ENCODE peak calls at places on chromosomes 16 and 17, in ten cellular contexts. Q, X, M, O, G, L, R, B, A and Y are unnamed samples.

GRCh38 chr16:19749571-19750080 is 31.6 kb downstream of the IQCK start:
- DNase-seq in Q (no peak), B (no peak), R (no peak), X (no peak), L (no peak), G (no peak), M (no peak), A (no peak), O (no peak), Y (no peak)

GRCh38 chr17:69854381-69854780 is 220.6 kb upstream of the KCNJ16 start:
- DNase-seq in R (no peak), M (no peak), A (no peak), X (no peak), B (no peak), O (no peak), G (no peak), L (no peak), Q (no peak), Y (no peak)

GRCh38 chr16:17173134-17173729 is 297.5 kb downstream of the XYLT1 start:
- DNase-seq in A (no peak), R (peak; percentile 31), B (peak; percentile 5), L (peak; percentile 60), Q (peak; percentile 85), O (peak; percentile 13), X (no peak), G (no peak), M (no peak), Y (no peak)

GRCh38 chr17:4329838-4330237 is 36.6 kb downstream of the UBE2G1 start:
- DNase-seq in B (peak; percentile 91), X (no peak), A (peak; percentile 81), R (peak; percentile 92), L (peak; percentile 49), O (peak; percentile 83), G (no peak), M (no peak), Q (peak; percentile 91), Y (no peak)

GRCh38 chr17:43446773-43447172 is 37.0 kb upstream of the DHX8 start:
- DNase-seq in X (no peak), M (no peak), B (no peak), G (no peak), Q (no peak), O (no peak), R (no peak), A (no peak), L (no peak), Y (no peak)

GRCh38 chr16:10561001-10561400 is 19.4 kb downstream of the EMP2 start:
- DNase-seq in O (no peak), L (no peak), M (no peak), A (no peak), X (no peak), Q (no peak), B (no peak), R (no peak), G (no peak), Y (no peak)

GRCh38 chr17:38883592-38884526 is 14.0 kb downstream of the LASP1 start:
- DNase-seq in X (no peak), O (peak; percentile 74), R (no peak), M (no peak), A (no peak), G (no peak), Q (no peak), B (no peak), L (peak; percentile 7), Y (no peak)

GRCh38 chr16:64880994-64881393 is 240.9 kb downstream of the CDH11 start:
- DNase-seq in X (no peak), M (no peak), R (no peak), A (no peak), L (no peak), O (no peak), Q (peak; percentile 42), G (no peak), B (no peak), Y (no peak)

GRCh38 chr17:45429338-45430005 is 3.2 kb downstream of the ARHGAP27 start:
- DNase-seq in R (no peak), Q (no peak), L (peak; percentile 69), M (no peak), O (no peak), G (no peak), B (no peak), A (no peak), X (no peak), Y (no peak)

GRCh38 chr16:50282010-50282538 is 15.7 kb downstream of the ADCY7 start:
- DNase-seq in O (peak; percentile 40), A (no peak), G (no peak), B (no peak), Q (peak; percentile 47), R (no peak), X (no peak), L (no peak), M (no peak), Y (peak; percentile 55)

GRCh38 chr16:18800674-18801196 is 614 bp downstream of the ARL6IP1 start:
- DNase-seq in B (peak; percentile 28), A (no peak), M (peak; percentile 35), G (peak; percentile 35), X (peak; percentile 43), O (no peak), R (no peak), L (peak; percentile 29), Q (peak; percentile 30), Y (no peak)

GRCh38 chr16:75402821-75403475 is 30.4 kb downstream of the CFDP1 start:
- DNase-seq in B (no peak), R (peak; percentile 35), M (no peak), X (no peak), O (peak; percentile 51), G (no peak), L (peak; percentile 47), Q (peak; percentile 49), A (no peak), Y (no peak)

DNA sequence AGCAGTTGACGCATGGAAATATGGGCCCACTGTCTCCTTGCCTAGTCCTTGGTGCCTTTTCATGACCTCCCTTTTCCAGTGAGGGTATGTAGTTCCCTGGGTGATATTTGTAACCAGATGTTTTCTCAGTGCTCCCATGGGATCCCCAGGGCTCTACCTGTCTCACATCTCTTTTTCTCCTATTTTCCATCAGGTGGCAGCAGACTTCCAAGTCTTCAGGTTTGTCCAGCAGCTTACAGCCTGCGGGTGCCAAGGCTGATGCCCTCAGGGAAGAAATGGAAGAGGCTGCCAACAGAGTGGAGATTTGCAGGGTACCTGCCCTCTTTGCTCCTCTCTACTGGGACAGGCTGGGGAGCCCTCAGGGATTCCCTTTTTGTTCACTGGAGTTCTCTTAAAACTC is 89.1 kb downstream of the ELAC2 start:
- DNase-seq in M (no peak), L (no peak), O (peak; percentile 3), A (no peak), B (no peak), Q (peak; percentile 11), R (no peak), X (no peak), G (no peak), Y (no peak)
- TF ChIP-seq CTCF in M (no peak), L (peak; percentile 10), O (peak; percentile 53), A (peak; percentile 63), B (no peak), Q (peak; percentile 25), R (peak; percentile 28), X (no peak), G (no peak), Y (no peak)

DNA sequence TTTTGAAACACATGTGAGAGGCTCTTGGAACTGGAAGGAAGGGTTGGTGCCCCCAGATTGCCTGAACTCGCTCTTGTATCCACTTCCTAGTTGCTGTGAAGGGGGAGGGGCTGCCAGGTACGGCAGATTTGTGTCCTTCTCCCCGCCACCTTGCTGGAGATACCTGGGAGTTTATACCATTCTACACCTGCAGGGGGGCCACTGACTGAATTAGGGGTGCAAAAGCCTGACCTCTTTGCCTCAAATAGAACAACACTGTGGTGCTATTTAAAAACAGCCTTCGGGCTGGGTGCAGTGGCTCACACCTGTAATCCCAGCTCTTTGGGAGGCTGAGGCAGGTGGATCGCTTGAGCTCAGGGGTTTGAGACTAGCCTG is 35.1 kb upstream of the IL34 start:
- DNase-seq in G (no peak), B (no peak), X (no peak), L (no peak), R (no peak), A (no peak), Q (no peak), M (no peak), O (no peak), Y (no peak)
- TF ChIP-seq CTCF in G (no peak), B (no peak), X (no peak), L (no peak), R (no peak), A (no peak), Q (no peak), M (no peak), O (no peak), Y (no peak)

GRCh38 chr16:9256196-9256595 is 164.8 kb downstream of the HAPSTR1 start:
- DNase-seq in M (peak; percentile 73), X (peak; percentile 46), R (no peak), B (peak; percentile 12), L (peak; percentile 46), Q (no peak), G (peak; percentile 75), O (no peak), A (no peak), Y (no peak)
- TF ChIP-seq CTCF in M (peak; percentile 86), X (peak; percentile 59), R (peak; percentile 77), B (peak; percentile 37), L (peak; percentile 42), Q (no peak), G (peak; percentile 87), O (peak; percentile 40), A (peak; percentile 67), Y (no peak)

GRCh38 chr16:86985656-86986030 is 331.5 kb downstream of the C16orf95 start:
- DNase-seq in R (no peak), M (no peak), B (no peak), Q (no peak), L (no peak), G (no peak), O (no peak), X (no peak), A (no peak), Y (no peak)

GRCh38 chr16:86984286-86984685 is 332.9 kb downstream of the C16orf95 start:
- DNase-seq in R (no peak), L (no peak), M (peak; percentile 6), O (no peak), G (no peak), B (no peak), A (no peak), Q (no peak), X (no peak), Y (no peak)

GRCh38 chr16:86986809-86987487 is 330.2 kb downstream of the C16orf95 start:
- DNase-seq in G (no peak), L (no peak), Q (no peak), A (no peak), X (no peak), B (no peak), M (peak; percentile 28), O (no peak), R (peak; percentile 7), Y (no peak)

GRCh38 chr16:86984975-86985655 is 332.1 kb downstream of the C16orf95 start:
- DNase-seq in L (peak; percentile 30), Q (peak; percentile 31), G (no peak), R (no peak), M (no peak), O (no peak), B (no peak), A (no peak), X (no peak), Y (no peak)

DNA sequence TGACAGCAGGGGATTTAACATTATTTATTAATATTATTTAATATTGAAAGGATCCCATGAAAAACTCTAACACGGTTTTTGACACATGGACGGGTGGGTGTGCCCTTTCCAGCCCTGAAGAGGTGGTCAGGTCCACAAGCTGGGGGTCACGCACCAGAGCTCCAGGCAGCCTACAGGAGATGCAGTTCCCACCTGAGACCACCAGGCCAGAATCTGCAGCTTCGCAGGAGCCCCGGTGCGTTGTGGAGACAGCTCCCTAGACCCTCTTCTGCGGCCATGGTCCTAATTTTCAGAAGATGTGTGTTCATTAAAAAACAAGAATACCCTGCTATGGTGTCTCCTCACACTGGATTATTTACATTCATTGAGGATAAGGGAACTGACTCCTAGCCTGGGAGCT is 331.1 kb downstream of the C16orf95 start:
- DNase-seq in O (no peak), G (no peak), B (no peak), M (peak; percentile 50), X (no peak), A (no peak), R (no peak), L (no peak), Q (no peak), Y (no peak)
- TF ChIP-seq CTCF in O (peak; percentile 28), G (peak; percentile 37), B (no peak), M (peak; percentile 37), X (no peak), A (no peak), R (peak; percentile 50), L (no peak), Q (no peak), Y (no peak)